ENCODE peak calls at places on chromosomes 13 and 19, in seven cellular contexts. One of them, this sample, is unnamed.

GRCh38 chr13:66214467-66214866 is 1015.7 kb downstream of the PCDH9 start:
- DNase-seq in pancreas: no peak
- DNase-seq in psoas muscle: no peak
- DNase-seq in fibroblast of lung: no peak
- DNase-seq in body of pancreas: no peak
- DNase-seq in esophagus squamous epithelium: no peak
- DNase-seq in ovary: no peak
- DNase-seq in this sample: no peak

GRCh38 chr19:41801031-41801430 is 4.6 kb downstream of the CEACAM3 start:
- DNase-seq in pancreas: no peak
- DNase-seq in psoas muscle: no peak
- DNase-seq in fibroblast of lung: no peak
- DNase-seq in body of pancreas: no peak
- DNase-seq in esophagus squamous epithelium: no peak
- DNase-seq in ovary: no peak
- DNase-seq in this sample: no peak

GRCh38 chr19:4362871-4363545 is 19.6 kb downstream of the MPND start:
- DNase-seq in pancreas: no peak
- DNase-seq in psoas muscle: no peak
- DNase-seq in fibroblast of lung: no peak
- DNase-seq in body of pancreas: no peak
- DNase-seq in esophagus squamous epithelium: no peak
- DNase-seq in ovary: no peak
- DNase-seq in this sample: no peak

GRCh38 chr13:100300708-100301107 is 211.8 kb downstream of the PCCA start:
- DNase-seq in pancreas: no peak
- DNase-seq in psoas muscle: no peak
- DNase-seq in fibroblast of lung: no peak
- DNase-seq in body of pancreas: no peak
- DNase-seq in esophagus squamous epithelium: no peak
- DNase-seq in ovary: no peak
- DNase-seq in this sample: no peak

GRCh38 chr19:16613841-16614240 is 14.2 kb downstream of the MED26 start:
- DNase-seq in pancreas: no peak
- DNase-seq in psoas muscle: no peak
- DNase-seq in fibroblast of lung: no peak
- DNase-seq in body of pancreas: no peak
- DNase-seq in esophagus squamous epithelium: no peak
- DNase-seq in ovary: no peak
- DNase-seq in this sample: no peak

GRCh38 chr13:46624353-46624752 is 71.4 kb downstream of the LRCH1 start:
- DNase-seq in pancreas: no peak
- DNase-seq in psoas muscle: no peak
- DNase-seq in fibroblast of lung: no peak
- DNase-seq in body of pancreas: no peak
- DNase-seq in esophagus squamous epithelium: no peak
- DNase-seq in ovary: no peak
- DNase-seq in this sample: no peak

GRCh38 chr13:93226065-93226622 is 463 bp upstream of the GPC6 start:
- DNase-seq in pancreas: no peak
- DNase-seq in psoas muscle: no peak
- DNase-seq in fibroblast of lung: no peak
- DNase-seq in body of pancreas: no peak
- DNase-seq in esophagus squamous epithelium: no peak
- DNase-seq in ovary: no peak
- DNase-seq in this sample: no peak

GRCh38 chr19:48506138-48506733 is 5.4 kb downstream of the LMTK3 start:
- DNase-seq in pancreas: no peak
- DNase-seq in psoas muscle: no peak
- DNase-seq in fibroblast of lung: peak; percentile 64
- DNase-seq in body of pancreas: no peak
- DNase-seq in esophagus squamous epithelium: no peak
- DNase-seq in ovary: no peak
- DNase-seq in this sample: no peak

GRCh38 chr19:32819415-32820400 is 49.9 kb downstream of the SLC7A9 start:
- DNase-seq in pancreas: no peak
- DNase-seq in psoas muscle: no peak
- DNase-seq in fibroblast of lung: no peak
- DNase-seq in body of pancreas: no peak
- DNase-seq in esophagus squamous epithelium: no peak
- DNase-seq in ovary: no peak
- DNase-seq in this sample: no peak

GRCh38 chr19:9644472-9644871 is 23.4 kb upstream of the ZNF561 start:
- DNase-seq in pancreas: no peak
- DNase-seq in psoas muscle: no peak
- DNase-seq in fibroblast of lung: no peak
- DNase-seq in body of pancreas: no peak
- DNase-seq in esophagus squamous epithelium: no peak
- DNase-seq in ovary: no peak
- DNase-seq in this sample: no peak

GRCh38 chr19:19643158-19644053 is at the start of gene GMIP:
- DNase-seq in pancreas: peak; percentile 94
- DNase-seq in psoas muscle: peak; percentile 72
- DNase-seq in fibroblast of lung: peak; percentile 41
- DNase-seq in body of pancreas: peak; percentile 88
- DNase-seq in esophagus squamous epithelium: peak; percentile 64
- DNase-seq in ovary: peak; percentile 69
- DNase-seq in this sample: no peak

GRCh38 chr19:40813182-40813581 is 14.2 kb downstream of the EGLN2 start:
- DNase-seq in pancreas: no peak
- DNase-seq in psoas muscle: no peak
- DNase-seq in fibroblast of lung: no peak
- DNase-seq in body of pancreas: no peak
- DNase-seq in esophagus squamous epithelium: no peak
- DNase-seq in ovary: peak; percentile 79
- DNase-seq in this sample: no peak

GRCh38 chr13:70755411-70755810 is 647.2 kb upstream of the KLHL1 start:
- DNase-seq in pancreas: no peak
- DNase-seq in psoas muscle: no peak
- DNase-seq in fibroblast of lung: no peak
- DNase-seq in body of pancreas: no peak
- DNase-seq in esophagus squamous epithelium: no peak
- DNase-seq in ovary: no peak
- DNase-seq in this sample: no peak

GRCh38 chr19:13796301-13797057 is 1.2 kb downstream of the ZSWIM4 start:
- DNase-seq in pancreas: no peak
- DNase-seq in psoas muscle: peak; percentile 82
- DNase-seq in fibroblast of lung: peak; percentile 90
- DNase-seq in body of pancreas: peak; percentile 64
- DNase-seq in esophagus squamous epithelium: no peak
- DNase-seq in ovary: peak; percentile 74
- DNase-seq in this sample: peak; percentile 87

GRCh38 chr19:49895566-49896297 is 955 bp downstream of the IL4I1 start:
- DNase-seq in pancreas: no peak
- DNase-seq in psoas muscle: no peak
- DNase-seq in fibroblast of lung: no peak
- DNase-seq in body of pancreas: no peak
- DNase-seq in esophagus squamous epithelium: no peak
- DNase-seq in ovary: no peak
- DNase-seq in this sample: no peak

GRCh38 chr13:33794576-33794975 is 23.4 kb upstream of the RFC3 start:
- DNase-seq in pancreas: no peak
- DNase-seq in psoas muscle: no peak
- DNase-seq in fibroblast of lung: no peak
- DNase-seq in body of pancreas: no peak
- DNase-seq in esophagus squamous epithelium: no peak
- DNase-seq in ovary: no peak
- DNase-seq in this sample: no peak

GRCh38 chr19:33189453-33189852 is 4.7 kb upstream of the LRP3 start:
- DNase-seq in pancreas: no peak
- DNase-seq in psoas muscle: no peak
- DNase-seq in fibroblast of lung: no peak
- DNase-seq in body of pancreas: no peak
- DNase-seq in esophagus squamous epithelium: no peak
- DNase-seq in ovary: no peak
- DNase-seq in this sample: no peak

GRCh38 chr19:50414850-50415660 is 3.7 kb upstream of the SPIB start:
- DNase-seq in pancreas: peak; percentile 94
- DNase-seq in psoas muscle: peak; percentile 81
- DNase-seq in fibroblast of lung: peak; percentile 55
- DNase-seq in body of pancreas: peak; percentile 77
- DNase-seq in esophagus squamous epithelium: no peak
- DNase-seq in ovary: peak; percentile 60
- DNase-seq in this sample: no peak

GRCh38 chr19:35986664-35987570 is 8.1 kb upstream of the SDHAF1 start:
- DNase-seq in pancreas: peak; percentile 77
- DNase-seq in psoas muscle: peak; percentile 48
- DNase-seq in fibroblast of lung: no peak
- DNase-seq in body of pancreas: peak; percentile 49
- DNase-seq in esophagus squamous epithelium: no peak
- DNase-seq in ovary: no peak
- DNase-seq in this sample: no peak

GRCh38 chr19:28980236-28980868 is 232.6 kb downstream of the UQCRFS1 start:
- DNase-seq in pancreas: no peak
- DNase-seq in psoas muscle: no peak
- DNase-seq in fibroblast of lung: no peak
- DNase-seq in body of pancreas: no peak
- DNase-seq in esophagus squamous epithelium: no peak
- DNase-seq in ovary: no peak
- DNase-seq in this sample: no peak

GRCh38 chr19:13842294-13843103 is 34.4 kb upstream of the NANOS3 start:
- DNase-seq in pancreas: peak; percentile 89
- DNase-seq in psoas muscle: peak; percentile 91
- DNase-seq in fibroblast of lung: peak; percentile 72
- DNase-seq in body of pancreas: peak; percentile 88
- DNase-seq in esophagus squamous epithelium: no peak
- DNase-seq in ovary: peak; percentile 90
- DNase-seq in this sample: no peak

GRCh38 chr19:7751157-7751783 is 3.9 kb upstream of the CD209 start:
- DNase-seq in pancreas: no peak
- DNase-seq in psoas muscle: no peak
- DNase-seq in fibroblast of lung: no peak
- DNase-seq in body of pancreas: no peak
- DNase-seq in esophagus squamous epithelium: no peak
- DNase-seq in ovary: no peak
- DNase-seq in this sample: no peak

GRCh38 chr13:25816239-25816638 is 235.6 kb downstream of the SHISA2 start:
- DNase-seq in pancreas: no peak
- DNase-seq in psoas muscle: no peak
- DNase-seq in fibroblast of lung: no peak
- DNase-seq in body of pancreas: no peak
- DNase-seq in esophagus squamous epithelium: no peak
- DNase-seq in ovary: no peak
- DNase-seq in this sample: no peak

GRCh38 chr13:44508562-44509062 is 67.5 kb downstream of the TSC22D1 start:
- DNase-seq in pancreas: no peak
- DNase-seq in psoas muscle: no peak
- DNase-seq in fibroblast of lung: no peak
- DNase-seq in body of pancreas: no peak
- DNase-seq in esophagus squamous epithelium: no peak
- DNase-seq in ovary: no peak
- DNase-seq in this sample: no peak

DNA sequence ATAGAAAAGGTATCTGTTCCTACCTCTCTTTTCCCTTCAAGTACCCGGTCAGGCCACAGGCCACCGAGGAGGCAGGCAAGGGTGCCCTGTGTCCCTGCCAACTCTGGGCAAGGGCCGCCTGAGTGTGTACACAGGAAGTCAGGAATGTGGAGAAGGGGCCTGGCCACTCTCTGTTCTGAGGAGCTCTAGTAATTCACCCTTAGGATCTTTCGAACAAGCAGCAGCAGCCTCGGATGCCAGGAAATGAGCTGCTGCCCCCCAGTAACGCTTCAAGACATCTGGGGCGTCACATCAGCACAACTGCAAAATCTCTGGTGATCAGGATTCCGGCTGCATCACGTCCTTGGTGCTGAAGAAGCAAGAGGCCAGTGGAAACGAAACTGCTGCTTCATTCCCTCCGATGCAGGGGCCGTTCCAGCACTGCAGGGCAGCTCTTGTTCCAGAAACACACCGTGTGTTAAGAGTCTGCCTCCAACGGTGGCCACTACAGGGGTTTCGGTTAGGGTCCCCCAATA is 2.0 kb downstream of the RAB20 start:
- DNase-seq in pancreas: peak; percentile 76
- DNase-seq in psoas muscle: no peak
- DNase-seq in fibroblast of lung: peak; percentile 58
- DNase-seq in body of pancreas: peak; percentile 87
- DNase-seq in esophagus squamous epithelium: no peak
- DNase-seq in ovary: peak; percentile 48
- DNase-seq in this sample: no peak
- H3K4me3 ChIP-seq in pancreas: no peak overlapping the region
- H3K4me3 ChIP-seq in psoas muscle: peak overlapping the region; percentile 88
- H3K4me3 ChIP-seq in fibroblast of lung: peak overlapping the region; percentile 28
- H3K4me3 ChIP-seq in body of pancreas: no peak overlapping the region
- H3K4me3 ChIP-seq in esophagus squamous epithelium: peak overlapping the region; percentile 86
- H3K4me3 ChIP-seq in ovary: peak overlapping the region; percentile 1
- H3K4me3 ChIP-seq in this sample: peak overlapping the region; percentile 18

DNA sequence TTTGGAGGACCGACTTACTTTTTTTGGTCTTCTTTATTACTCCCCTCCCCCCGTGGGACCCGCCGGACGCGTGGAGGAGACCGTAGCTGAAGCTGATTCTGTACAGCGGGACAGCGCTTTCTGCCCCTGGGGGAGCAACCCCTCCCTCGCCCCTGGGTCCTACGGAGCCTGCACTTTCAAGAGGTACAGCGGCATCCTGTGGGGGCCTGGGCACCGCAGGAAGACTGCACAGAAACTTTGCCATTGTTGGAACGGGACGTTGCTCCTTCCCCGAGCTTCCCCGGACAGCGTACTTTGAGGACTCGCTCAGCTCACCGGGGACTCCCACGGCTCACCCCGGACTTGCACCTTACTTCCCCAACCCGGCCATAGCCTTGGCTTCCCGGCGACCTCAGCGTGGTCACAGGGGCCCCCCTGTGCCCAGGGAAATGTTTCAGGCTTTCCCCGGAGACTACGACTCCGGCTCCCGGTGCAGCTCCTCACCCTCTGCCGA is 409 bp downstream of the FOSB start:
- DNase-seq in pancreas: peak; percentile 67
- DNase-seq in psoas muscle: peak; percentile 40
- DNase-seq in fibroblast of lung: no peak
- DNase-seq in body of pancreas: peak; percentile 51
- DNase-seq in esophagus squamous epithelium: no peak
- DNase-seq in ovary: peak; percentile 35
- DNase-seq in this sample: no peak
- TF ChIP-seq CTCF in pancreas: no peak
- TF ChIP-seq CTCF in psoas muscle: no peak
- TF ChIP-seq CTCF in fibroblast of lung: peak; percentile 10
- TF ChIP-seq CTCF in body of pancreas: no peak
- TF ChIP-seq CTCF in esophagus squamous epithelium: no peak
- TF ChIP-seq CTCF in ovary: no peak
- TF ChIP-seq CTCF in this sample: no peak

GRCh38 chr19:325937-326565 is 18.5 kb downstream of the MIER2 start:
- DNase-seq in pancreas: no peak
- DNase-seq in psoas muscle: no peak
- DNase-seq in fibroblast of lung: no peak
- DNase-seq in body of pancreas: no peak
- DNase-seq in esophagus squamous epithelium: no peak
- DNase-seq in ovary: no peak
- DNase-seq in this sample: no peak
- H3K36me3 ChIP-seq in pancreas: peaks cover 44% of the 10 kb centered on the region
- H3K36me3 ChIP-seq in psoas muscle: peaks cover 82% of the 10 kb centered on the region
- H3K36me3 ChIP-seq in fibroblast of lung: peaks cover 49% of the 10 kb centered on the region
- H3K36me3 ChIP-seq in body of pancreas: peaks cover 3% of the 10 kb centered on the region
- H3K36me3 ChIP-seq in esophagus squamous epithelium: peaks cover 58% of the 10 kb centered on the region
- H3K36me3 ChIP-seq in ovary: peaks cover 3% of the 10 kb centered on the region
- H3K36me3 ChIP-seq in this sample: peaks cover 48% of the 10 kb centered on the region

DNA sequence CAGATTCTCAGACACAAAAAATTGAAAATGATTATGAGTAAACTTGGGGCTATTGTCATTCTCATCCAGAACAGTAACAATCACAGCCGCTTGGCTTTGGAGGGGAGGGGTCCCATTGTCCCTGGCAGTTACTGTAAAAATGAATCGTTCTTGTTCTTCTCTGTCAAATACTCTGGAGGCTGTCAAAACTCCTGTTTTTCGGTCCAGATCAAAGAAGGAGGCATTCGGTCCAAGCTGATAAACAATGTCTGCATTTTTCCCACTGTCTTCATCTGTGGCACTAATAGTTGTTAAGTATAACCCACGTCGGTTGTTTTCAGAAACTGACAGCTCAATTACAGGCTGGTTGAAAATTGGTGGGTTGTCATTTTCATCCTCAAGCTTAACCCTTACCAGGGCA is 3.5 kb downstream of the PCDH9 start:
- DNase-seq in pancreas: no peak
- DNase-seq in psoas muscle: no peak
- DNase-seq in fibroblast of lung: no peak
- DNase-seq in body of pancreas: no peak
- DNase-seq in esophagus squamous epithelium: no peak
- DNase-seq in ovary: no peak
- DNase-seq in this sample: no peak
- H3K4me3 ChIP-seq in pancreas: no peak overlapping the region
- H3K4me3 ChIP-seq in psoas muscle: no peak overlapping the region
- H3K4me3 ChIP-seq in fibroblast of lung: no peak overlapping the region
- H3K4me3 ChIP-seq in body of pancreas: no peak overlapping the region
- H3K4me3 ChIP-seq in esophagus squamous epithelium: no peak overlapping the region
- H3K4me3 ChIP-seq in ovary: no peak overlapping the region
- H3K4me3 ChIP-seq in this sample: no peak overlapping the region